ENCODE peak calls at places on chromosomes 1 and 21, in ten cellular contexts. One of them, this sample, is unnamed.

GRCh38 chr1:178541829-178542553 is 29.1 kb downstream of the TEX35 start:
- DNase-seq in right atrium auricular region: no peak
- DNase-seq in mucosa of descending colon: peak; percentile 85
- DNase-seq in IMR-90: no peak
- DNase-seq in hepatocyte: peak; percentile 83
- DNase-seq in colonic mucosa: peak; percentile 85
- DNase-seq in GM20000: peak; percentile 76
- DNase-seq in type B pancreatic cell: no peak
- DNase-seq in CD8-positive, alpha-beta T cell: peak; percentile 31
- DNase-seq in omental fat pad: no peak
- DNase-seq in this sample: no peak

GRCh38 chr21:31354604-31355443 is 10.8 kb upstream of the TIAM1 start:
- DNase-seq in right atrium auricular region: no peak
- DNase-seq in mucosa of descending colon: no peak
- DNase-seq in IMR-90: peak; percentile 87
- DNase-seq in hepatocyte: no peak
- DNase-seq in colonic mucosa: no peak
- DNase-seq in GM20000: no peak
- DNase-seq in type B pancreatic cell: no peak
- DNase-seq in CD8-positive, alpha-beta T cell: peak; percentile 47
- DNase-seq in omental fat pad: no peak
- DNase-seq in this sample: peak; percentile 31

GRCh38 chr1:98651116-98651625 is 10.3 kb upstream of the SNX7 start:
- DNase-seq in right atrium auricular region: no peak
- DNase-seq in mucosa of descending colon: no peak
- DNase-seq in IMR-90: no peak
- DNase-seq in hepatocyte: no peak
- DNase-seq in colonic mucosa: no peak
- DNase-seq in GM20000: no peak
- DNase-seq in type B pancreatic cell: no peak
- DNase-seq in CD8-positive, alpha-beta T cell: no peak
- DNase-seq in omental fat pad: no peak
- DNase-seq in this sample: no peak

GRCh38 chr21:14712121-14712520 is 166.0 kb upstream of the SAMSN1 start:
- DNase-seq in right atrium auricular region: no peak
- DNase-seq in mucosa of descending colon: no peak
- DNase-seq in IMR-90: no peak
- DNase-seq in hepatocyte: no peak
- DNase-seq in colonic mucosa: no peak
- DNase-seq in GM20000: no peak
- DNase-seq in type B pancreatic cell: no peak
- DNase-seq in CD8-positive, alpha-beta T cell: no peak
- DNase-seq in omental fat pad: no peak
- DNase-seq in this sample: no peak

GRCh38 chr1:42953182-42954180 is 5.2 kb downstream of the SLC2A1 start:
- DNase-seq in right atrium auricular region: no peak
- DNase-seq in mucosa of descending colon: no peak
- DNase-seq in IMR-90: no peak
- DNase-seq in hepatocyte: no peak
- DNase-seq in colonic mucosa: no peak
- DNase-seq in GM20000: no peak
- DNase-seq in type B pancreatic cell: no peak
- DNase-seq in CD8-positive, alpha-beta T cell: no peak
- DNase-seq in omental fat pad: no peak
- DNase-seq in this sample: no peak

GRCh38 chr1:23984417-23985186 is 4.5 kb upstream of the SRSF10 start:
- DNase-seq in right atrium auricular region: no peak
- DNase-seq in mucosa of descending colon: no peak
- DNase-seq in IMR-90: peak; percentile 55
- DNase-seq in hepatocyte: peak; percentile 60
- DNase-seq in colonic mucosa: peak; percentile 40
- DNase-seq in GM20000: no peak
- DNase-seq in type B pancreatic cell: no peak
- DNase-seq in CD8-positive, alpha-beta T cell: no peak
- DNase-seq in omental fat pad: no peak
- DNase-seq in this sample: no peak

GRCh38 chr1:242467556-242468145 is 56.8 kb downstream of the PLD5 start:
- DNase-seq in right atrium auricular region: peak; percentile 62
- DNase-seq in mucosa of descending colon: no peak
- DNase-seq in IMR-90: peak; percentile 8
- DNase-seq in hepatocyte: peak; percentile 80
- DNase-seq in colonic mucosa: peak; percentile 37
- DNase-seq in GM20000: peak; percentile 30
- DNase-seq in type B pancreatic cell: no peak
- DNase-seq in CD8-positive, alpha-beta T cell: no peak
- DNase-seq in omental fat pad: no peak
- DNase-seq in this sample: no peak

GRCh38 chr1:58290685-58291372 is 255.7 kb downstream of the OMA1 start:
- DNase-seq in right atrium auricular region: no peak
- DNase-seq in mucosa of descending colon: no peak
- DNase-seq in IMR-90: peak; percentile 16
- DNase-seq in hepatocyte: peak; percentile 72
- DNase-seq in colonic mucosa: no peak
- DNase-seq in GM20000: no peak
- DNase-seq in type B pancreatic cell: no peak
- DNase-seq in CD8-positive, alpha-beta T cell: no peak
- DNase-seq in omental fat pad: no peak
- DNase-seq in this sample: no peak

GRCh38 chr1:6105218-6105679 is 59.6 kb downstream of the KCNAB2 start:
- DNase-seq in right atrium auricular region: no peak
- DNase-seq in mucosa of descending colon: peak; percentile 31
- DNase-seq in IMR-90: no peak
- DNase-seq in hepatocyte: no peak
- DNase-seq in colonic mucosa: no peak
- DNase-seq in GM20000: no peak
- DNase-seq in type B pancreatic cell: no peak
- DNase-seq in CD8-positive, alpha-beta T cell: no peak
- DNase-seq in omental fat pad: no peak
- DNase-seq in this sample: no peak

GRCh38 chr1:93702828-93703183 is 21.2 kb upstream of the BCAR3 start:
- DNase-seq in right atrium auricular region: no peak
- DNase-seq in mucosa of descending colon: no peak
- DNase-seq in IMR-90: no peak
- DNase-seq in hepatocyte: no peak
- DNase-seq in colonic mucosa: no peak
- DNase-seq in GM20000: no peak
- DNase-seq in type B pancreatic cell: no peak
- DNase-seq in CD8-positive, alpha-beta T cell: no peak
- DNase-seq in omental fat pad: no peak
- DNase-seq in this sample: no peak
- TF ChIP-seq CTCF in right atrium auricular region: no peak
- TF ChIP-seq CTCF in mucosa of descending colon: no peak
- TF ChIP-seq CTCF in IMR-90: peak; percentile 25
- TF ChIP-seq CTCF in hepatocyte: no peak
- TF ChIP-seq CTCF in colonic mucosa: no peak
- TF ChIP-seq CTCF in GM20000: no peak
- TF ChIP-seq CTCF in type B pancreatic cell: no peak
- TF ChIP-seq CTCF in CD8-positive, alpha-beta T cell: no peak
- TF ChIP-seq CTCF in omental fat pad: no peak
- TF ChIP-seq CTCF in this sample: no peak

DNA sequence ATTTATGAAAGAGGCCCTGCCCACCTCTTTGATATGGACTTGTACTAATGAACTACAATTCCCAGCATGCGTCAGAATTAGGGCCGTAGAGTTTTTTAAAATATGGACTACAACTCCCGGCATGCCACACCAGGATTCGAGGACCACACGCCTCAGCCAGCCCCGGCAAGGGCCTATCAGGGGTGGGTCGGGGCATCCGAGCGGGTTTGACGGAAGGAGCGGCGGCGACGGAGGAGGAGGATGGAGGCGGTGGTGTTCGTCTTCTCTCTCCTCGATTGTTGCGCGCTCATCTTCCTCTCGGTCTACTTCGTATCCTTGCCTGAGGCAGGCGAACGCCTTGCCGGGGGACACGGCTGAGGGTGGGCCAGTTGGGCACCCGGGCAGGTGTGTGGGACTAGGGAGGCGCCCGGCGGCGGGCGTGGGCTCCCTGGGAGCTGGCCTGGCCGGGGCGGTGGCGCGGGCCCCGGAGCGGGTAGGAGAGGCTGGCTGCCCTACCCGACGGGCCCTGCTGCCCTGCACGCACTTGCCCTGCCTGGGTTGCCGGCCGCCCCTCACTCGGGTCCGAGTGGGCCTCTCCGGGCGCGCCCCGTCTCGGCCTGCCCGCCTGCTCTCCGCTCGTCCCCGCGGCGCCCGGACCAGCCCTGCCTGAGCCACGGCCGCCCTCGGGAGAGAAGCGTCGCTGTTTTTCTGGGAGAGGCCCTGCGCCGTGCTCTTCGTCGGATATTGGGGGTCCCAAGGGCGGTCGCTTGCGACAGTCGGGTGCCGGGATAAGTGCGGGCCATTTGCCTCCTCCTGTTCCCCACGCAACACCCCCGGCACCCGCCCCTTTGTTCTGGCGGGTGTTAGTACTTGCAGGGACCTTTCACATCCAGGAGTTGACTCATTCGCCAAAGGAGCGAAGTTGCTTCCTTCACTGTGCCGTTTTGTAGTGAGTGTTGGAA is at the start of gene CNIH4:
- DNase-seq in right atrium auricular region: peak; percentile 93
- DNase-seq in mucosa of descending colon: peak; percentile 95
- DNase-seq in IMR-90: peak; percentile 96
- DNase-seq in hepatocyte: peak; percentile 94
- DNase-seq in colonic mucosa: peak; percentile 95
- DNase-seq in GM20000: peak; percentile 97
- DNase-seq in type B pancreatic cell: peak; percentile 89
- DNase-seq in CD8-positive, alpha-beta T cell: peak; percentile 85
- DNase-seq in omental fat pad: peak; percentile 54
- DNase-seq in this sample: peak; percentile 78
- TF ChIP-seq CTCF in right atrium auricular region: no peak
- TF ChIP-seq CTCF in mucosa of descending colon: no peak
- TF ChIP-seq CTCF in IMR-90: no peak
- TF ChIP-seq CTCF in hepatocyte: no peak
- TF ChIP-seq CTCF in colonic mucosa: no peak
- TF ChIP-seq CTCF in GM20000: no peak
- TF ChIP-seq CTCF in type B pancreatic cell: no peak
- TF ChIP-seq CTCF in CD8-positive, alpha-beta T cell: no peak
- TF ChIP-seq CTCF in omental fat pad: no peak
- TF ChIP-seq CTCF in this sample: no peak

DNA sequence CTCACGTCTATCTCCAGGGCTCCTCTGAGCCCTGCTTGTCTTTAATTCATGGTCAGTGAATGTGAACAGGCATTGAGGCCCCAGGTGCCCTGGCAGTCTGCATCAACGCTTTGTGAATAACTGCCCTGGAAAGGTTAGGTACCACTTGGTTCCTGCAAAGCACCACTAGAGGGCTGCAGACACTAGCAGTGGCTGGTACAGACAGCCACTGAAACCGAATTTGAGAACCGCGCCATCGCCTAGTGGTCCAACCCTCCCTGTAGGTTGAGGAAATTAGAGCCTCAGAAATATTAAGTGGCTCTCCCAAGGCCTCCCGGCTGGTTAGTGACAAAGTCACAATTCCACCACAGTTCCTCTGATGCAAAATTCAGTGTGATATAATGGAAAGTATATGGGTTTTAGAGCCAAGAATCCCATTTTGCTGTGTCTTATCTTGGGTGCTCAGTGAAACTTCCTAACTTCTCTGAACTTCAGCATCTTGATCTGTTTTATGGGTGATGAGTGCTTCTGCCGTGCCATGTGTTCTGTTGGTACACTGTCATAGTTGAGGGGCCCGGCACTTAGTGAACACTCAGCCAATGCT is 46.2 kb upstream of the BCL9 start:
- DNase-seq in right atrium auricular region: peak; percentile 74
- DNase-seq in mucosa of descending colon: no peak
- DNase-seq in IMR-90: peak; percentile 77
- DNase-seq in hepatocyte: peak; percentile 88
- DNase-seq in colonic mucosa: peak; percentile 74
- DNase-seq in GM20000: peak; percentile 72
- DNase-seq in type B pancreatic cell: peak; percentile 73
- DNase-seq in CD8-positive, alpha-beta T cell: peak; percentile 53
- DNase-seq in omental fat pad: peak; percentile 38
- DNase-seq in this sample: peak; percentile 48
- TF ChIP-seq CTCF in right atrium auricular region: peak; percentile 81
- TF ChIP-seq CTCF in mucosa of descending colon: peak; percentile 69
- TF ChIP-seq CTCF in IMR-90: peak; percentile 99
- TF ChIP-seq CTCF in hepatocyte: peak; percentile 88
- TF ChIP-seq CTCF in colonic mucosa: peak; percentile 91
- TF ChIP-seq CTCF in GM20000: peak; percentile 86
- TF ChIP-seq CTCF in type B pancreatic cell: peak; percentile 95
- TF ChIP-seq CTCF in CD8-positive, alpha-beta T cell: peak; percentile 96
- TF ChIP-seq CTCF in omental fat pad: no peak
- TF ChIP-seq CTCF in this sample: peak; percentile 87

DNA sequence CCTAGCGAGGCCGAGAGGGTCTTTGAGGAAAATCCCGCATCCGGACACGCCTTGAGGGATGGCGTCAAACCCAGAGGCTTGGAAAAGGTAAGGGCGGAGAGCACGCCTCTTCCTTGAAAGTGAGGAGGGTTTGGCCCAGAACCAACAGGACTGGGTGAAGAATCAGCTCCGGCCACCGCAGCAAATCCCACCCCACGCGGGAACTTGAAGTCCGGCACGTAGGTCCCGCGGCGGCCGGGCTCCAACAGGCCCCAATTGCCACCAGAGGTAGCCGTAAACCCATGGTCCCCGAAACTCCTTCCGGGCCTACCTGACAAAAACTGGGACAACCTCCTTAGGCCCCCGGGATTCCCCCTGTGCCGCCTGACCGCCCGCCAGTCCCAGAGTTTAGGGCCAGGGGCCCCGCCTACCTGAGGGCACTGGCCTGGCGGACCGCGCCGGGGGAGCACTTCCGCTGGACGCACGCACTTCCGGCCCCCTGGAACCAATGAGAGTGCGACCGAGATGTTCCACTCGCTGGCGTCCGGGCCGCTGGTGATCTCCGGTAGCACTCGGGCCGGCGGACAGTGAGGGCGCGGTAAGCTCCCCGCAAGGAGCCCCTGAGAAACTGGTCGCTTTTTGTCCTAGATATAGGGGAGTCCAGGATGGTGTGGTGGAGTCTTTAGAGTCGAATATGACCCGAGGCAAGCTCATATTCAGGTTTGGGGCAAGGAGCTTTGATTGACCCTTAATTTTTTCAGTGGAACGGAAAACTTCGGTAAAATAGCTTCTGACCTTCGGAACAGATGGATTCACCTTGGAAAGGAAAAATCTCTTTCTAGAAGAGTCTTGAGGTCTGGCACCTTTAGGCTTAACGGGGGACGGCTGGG is at the start of the genes LZIC and NMNAT1:
- DNase-seq in right atrium auricular region: peak; percentile 94
- DNase-seq in mucosa of descending colon: peak; percentile 96
- DNase-seq in IMR-90: peak; percentile 93
- DNase-seq in hepatocyte: peak; percentile 97
- DNase-seq in colonic mucosa: peak; percentile 95
- DNase-seq in GM20000: peak; percentile 90
- DNase-seq in type B pancreatic cell: peak; percentile 91
- DNase-seq in CD8-positive, alpha-beta T cell: peak; percentile 86
- DNase-seq in omental fat pad: peak; percentile 64
- DNase-seq in this sample: peak; percentile 89
- TF ChIP-seq CTCF in right atrium auricular region: no peak
- TF ChIP-seq CTCF in mucosa of descending colon: no peak
- TF ChIP-seq CTCF in IMR-90: no peak
- TF ChIP-seq CTCF in hepatocyte: no peak
- TF ChIP-seq CTCF in colonic mucosa: no peak
- TF ChIP-seq CTCF in GM20000: no peak
- TF ChIP-seq CTCF in type B pancreatic cell: no peak
- TF ChIP-seq CTCF in CD8-positive, alpha-beta T cell: no peak
- TF ChIP-seq CTCF in omental fat pad: no peak
- TF ChIP-seq CTCF in this sample: no peak

This sample was measured in natural killer cell.